ENCODE peak calls at places on chromosomes 2 and 18, in seven cellular contexts. M is spleen, H is HCT116, G is gastrocnemius medialis, C is prostate gland, R is heart left ventricle, Q is K562. L is an unnamed sample. For H3K4me1, the result is how much of the 10 kb centered on the place peaks cover.

GRCh38 chr2:228048838-228049490 is 132.5 kb downstream of the SPHKAP start:
- DNase-seq in M (no peak), H (peak), G (no peak), C (no peak), R (no peak), Q (peak), L (no peak)

GRCh38 chr18:62412248-62412979 is 87.3 kb downstream of the TNFRSF11A start:
- DNase-seq in M (no peak), H (no peak), G (no peak), C (no peak), R (no peak), Q (no peak), L (no peak)

GRCh38 chr2:11764920-11765319 is 18.5 kb downstream of the LPIN1 start:
- DNase-seq in M (no peak), H (no peak), G (no peak), C (no peak), R (no peak), Q (no peak), L (no peak)

GRCh38 chr2:37623971-37624897 is 47.2 kb downstream of the CDC42EP3 start:
- DNase-seq in M (no peak), H (no peak), G (no peak), C (no peak), R (no peak), Q (no peak), L (no peak)

GRCh38 chr2:14137643-14138042 is 494.9 kb upstream of the LRATD1 start:
- DNase-seq in M (no peak), H (no peak), G (no peak), C (no peak), R (no peak), Q (no peak), L (no peak)

GRCh38 chr18:13536578-13536977 is 189.8 kb downstream of the FAM210A start:
- DNase-seq in M (no peak), H (no peak), G (no peak), C (no peak), R (no peak), Q (no peak), L (no peak)

GRCh38 chr2:219109468-219109867 is 48.7 kb upstream of the IHH start:
- DNase-seq in M (no peak), H (no peak), G (no peak), C (peak), R (no peak), Q (no peak), L (peak)

GRCh38 chr2:99608092-99608491 is 118.3 kb upstream of the REV1 start:
- DNase-seq in M (no peak), H (no peak), G (no peak), C (no peak), R (no peak), Q (no peak), L (no peak)

GRCh38 chr2:185510060-185510459 is 228.5 kb upstream of the FSIP2 start:
- DNase-seq in M (no peak), H (no peak), G (no peak), C (no peak), R (no peak), Q (no peak), L (no peak)

GRCh38 chr18:63319383-63320040 is at the start of gene BCL2:
- DNase-seq in M (no peak), H (no peak), G (no peak), C (peak), R (no peak), Q (no peak), L (no peak)

GRCh38 chr18:75496151-75496550 is 68.6 kb upstream of the SMIM21 start:
- DNase-seq in M (no peak), H (no peak), G (no peak), C (no peak), R (no peak), Q (no peak), L (no peak)

GRCh38 chr2:239169311-239170048 is 231.3 kb downstream of the HDAC4 start:
- DNase-seq in M (peak), H (no peak), G (peak), C (no peak), R (peak), Q (no peak), L (peak)

GRCh38 chr2:231124833-231125232 is at the start of gene HTR2B:
- DNase-seq in M (no peak), H (no peak), G (no peak), C (no peak), R (no peak), Q (no peak), L (no peak)

GRCh38 chr2:43246641-43247040 is 20.2 kb upstream of the ZFP36L2 start:
- DNase-seq in M (no peak), H (no peak), G (no peak), C (no peak), R (no peak), Q (no peak), L (no peak)

GRCh38 chr2:238701066-238701906 is 146.6 kb upstream of the TWIST2 start:
- DNase-seq in M (no peak), H (no peak), G (no peak), C (no peak), R (no peak), Q (no peak), L (no peak)

GRCh38 chr18:58882039-58882438 is 17.4 kb downstream of the ZNF532 start:
- DNase-seq in M (no peak), H (no peak), G (no peak), C (no peak), R (no peak), Q (no peak), L (no peak)

GRCh38 chr2:110980613-110981062 is 140.1 kb upstream of the BCL2L11 start:
- DNase-seq in M (no peak), H (no peak), G (no peak), C (no peak), R (no peak), Q (no peak), L (no peak)

GRCh38 chr18:62784338-62784965 is 69.1 kb downstream of the PHLPP1 start:
- DNase-seq in M (no peak), H (no peak), G (no peak), C (no peak), R (no peak), Q (no peak), L (no peak)

GRCh38 chr2:127523269-127523930 is 2.9 kb downstream of the IWS1 start:
- DNase-seq in M (no peak), H (no peak), G (no peak), C (no peak), R (no peak), Q (no peak), L (no peak)
- TF ChIP-seq POLR2A in M (no peak), H (no peak), G (no peak), C (no peak), R (no peak), Q (no peak), L (no peak)

GRCh38 chr2:157172866-157173578 is 84.5 kb upstream of the GALNT5 start:
- DNase-seq in M (no peak), H (no peak), G (no peak), C (no peak), R (no peak), Q (no peak), L (no peak)
- H3K4me1 ChIP-seq in M (under half), H (under half), G (under half), C (under half), R (under half), Q (under half), L (under half)

DNA sequence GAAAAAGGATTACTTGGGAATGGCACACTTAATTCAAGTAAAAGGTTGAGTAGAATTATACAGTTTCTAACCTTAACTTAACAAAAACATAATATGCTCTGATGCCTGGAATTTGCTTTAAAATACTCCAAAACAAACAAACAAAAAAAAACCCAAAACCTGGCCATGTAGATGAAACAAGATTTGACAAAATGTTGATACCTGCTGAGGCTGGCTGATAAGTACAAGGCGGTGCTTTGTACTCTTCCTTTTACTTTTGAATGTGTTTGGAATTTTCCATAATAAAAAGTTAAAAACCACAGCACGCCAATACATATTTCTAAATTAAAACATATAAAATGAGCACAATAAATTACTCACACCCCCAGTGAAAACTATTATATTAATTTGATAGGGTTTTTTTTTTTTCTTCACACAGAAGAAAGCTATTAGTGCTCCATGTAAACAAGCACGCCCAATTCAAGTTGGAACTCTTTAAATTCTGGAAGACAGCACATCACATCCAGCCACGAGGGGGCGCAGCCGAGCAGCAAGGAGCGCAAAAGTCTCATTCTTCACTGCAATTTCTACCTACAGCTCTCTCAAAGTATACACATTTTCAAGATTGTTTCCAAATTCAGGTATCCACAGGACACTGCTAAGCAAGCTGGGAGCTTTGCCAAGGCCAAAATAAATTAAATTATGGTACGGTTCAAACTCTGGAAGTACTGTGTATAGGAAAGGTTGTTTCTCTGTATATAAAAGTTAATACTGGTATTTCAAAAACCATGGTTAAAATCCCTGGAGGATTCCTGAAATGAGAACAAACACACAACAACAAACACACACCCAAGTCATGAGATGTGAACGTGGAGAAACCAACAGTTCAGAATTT is 7.5 kb downstream of the SERTAD2 start:
- DNase-seq in M (peak), H (peak), G (peak), C (peak), R (peak), Q (no peak), L (peak)
- H3K4me3 ChIP-seq in M (no peak), H (peak), G (peak), C (no peak), R (peak), Q (no peak), L (no peak)

DNA sequence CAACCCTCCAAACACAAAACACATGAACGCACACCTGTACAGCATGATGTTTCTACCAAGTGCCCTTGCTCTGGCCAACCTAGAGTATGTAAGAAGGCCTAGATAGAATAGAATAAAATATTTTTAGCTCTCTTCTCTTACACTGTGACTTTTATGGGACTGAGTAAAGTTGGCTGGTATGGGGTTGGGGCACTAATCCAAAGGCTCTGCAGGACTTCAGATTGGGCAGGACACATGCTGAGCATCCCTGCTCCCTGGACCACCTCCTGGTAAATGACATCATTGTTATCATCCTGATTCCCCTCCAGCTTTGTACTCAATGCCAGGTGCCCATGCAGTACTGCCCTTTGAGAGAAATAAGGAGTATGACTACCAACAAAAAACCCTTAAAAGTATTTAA is 322.2 kb downstream of the SLC8A1 start:
- DNase-seq in M (no peak), H (no peak), G (no peak), C (no peak), R (peak), Q (no peak), L (no peak)
- TF ChIP-seq POLR2A in M (no peak), H (no peak), G (no peak), C (no peak), R (no peak), Q (no peak), L (no peak)

DNA sequence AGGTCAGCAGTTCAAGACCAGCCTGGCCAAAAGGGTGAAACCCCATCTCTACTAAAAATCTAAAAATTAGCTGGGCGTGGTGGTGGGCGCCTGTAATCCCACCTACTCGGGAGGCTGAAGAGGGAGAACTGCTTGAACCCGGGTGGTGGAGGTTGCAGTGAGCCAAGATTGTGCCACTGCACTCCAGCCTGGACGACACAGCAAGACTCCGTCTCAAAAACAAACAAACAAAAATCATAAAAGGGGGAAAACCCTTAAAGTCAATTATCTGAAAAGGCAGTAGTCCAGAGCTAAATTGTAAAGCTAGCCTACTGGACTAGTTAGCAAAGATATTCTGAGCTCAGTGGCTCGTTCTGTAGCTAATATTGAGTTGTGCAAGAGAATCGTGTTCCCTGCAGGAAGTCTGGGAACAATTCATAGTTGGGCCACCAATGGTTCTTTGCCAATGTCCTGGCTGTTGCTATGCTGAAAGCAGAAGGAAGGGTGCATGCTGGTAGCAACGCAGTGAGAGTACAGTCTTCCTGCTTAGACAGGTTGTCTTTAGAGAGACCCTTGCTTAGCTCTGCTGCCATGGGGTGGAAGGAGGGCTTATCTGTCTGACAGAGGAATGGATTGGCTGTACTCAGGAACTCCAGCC is 4.3 kb downstream of the TGOLN2 start:
- DNase-seq in M (no peak), H (no peak), G (no peak), C (no peak), R (no peak), Q (no peak), L (no peak)
- H3K4me1 ChIP-seq in M (half or more), H (under half), G (under half), C (under half), R (under half), Q (under half), L (under half)

DNA sequence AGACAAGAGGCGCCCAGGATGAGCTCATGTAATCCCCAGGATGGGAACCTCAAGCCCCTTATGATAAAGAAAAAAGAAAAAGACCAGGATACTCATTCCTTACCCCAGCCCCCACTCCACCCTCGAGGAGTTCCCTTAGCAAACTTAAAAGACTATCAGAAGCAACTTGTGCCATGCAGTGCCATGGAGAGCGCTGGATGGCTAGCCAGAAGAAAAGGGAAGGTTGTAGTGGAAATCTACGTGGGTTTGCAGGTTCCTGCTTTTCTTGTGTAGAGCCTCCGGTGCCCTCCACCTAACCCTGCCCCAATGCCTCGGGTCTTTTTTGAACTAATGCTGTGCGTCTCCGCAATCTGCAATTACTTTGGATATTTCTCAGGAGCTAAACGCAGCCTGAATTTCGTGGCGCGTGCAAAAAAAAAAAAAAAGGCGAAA is 16.2 kb upstream of the BCL11A start:
- DNase-seq in M (no peak), H (no peak), G (no peak), C (no peak), R (no peak), Q (no peak), L (no peak)
- H3K4me3 ChIP-seq in M (peak), H (no peak), G (no peak), C (no peak), R (no peak), Q (no peak), L (peak)

GRCh38 chr2:96802281-96802595 is 13.8 kb upstream of the CNNM3 start:
- DNase-seq in M (peak), H (no peak), G (no peak), C (no peak), R (no peak), Q (no peak), L (peak)
- TF ChIP-seq POLR2A in M (no peak), H (no peak), G (no peak), C (no peak), R (no peak), Q (no peak), L (no peak)

GRCh38 chr18:23882616-23883276 is 131.8 kb upstream of the TTC39C start:
- DNase-seq in M (no peak), H (no peak), G (no peak), C (no peak), R (no peak), Q (no peak), L (no peak)
- H3K4me1 ChIP-seq in M (under half), H (under half), G (under half), C (under half), R (under half), Q (under half), L (under half)

GRCh38 chr2:47805850-47806249 is 22.9 kb downstream of the MSH6 start:
- DNase-seq in M (no peak), H (no peak), G (no peak), C (no peak), R (no peak), Q (no peak), L (no peak)

GRCh38 chr2:47799210-47799609 is 16.3 kb downstream of the MSH6 start:
- DNase-seq in M (no peak), H (no peak), G (no peak), C (no peak), R (no peak), Q (no peak), L (no peak)

GRCh38 chr2:47803363-47803762 is 20.4 kb downstream of the MSH6 start:
- DNase-seq in M (no peak), H (no peak), G (no peak), C (no peak), R (no peak), Q (no peak), L (no peak)

GRCh38 chr2:47801118-47801517 is 18.2 kb downstream of the MSH6 start:
- DNase-seq in M (no peak), H (no peak), G (no peak), C (no peak), R (no peak), Q (no peak), L (no peak)

DNA sequence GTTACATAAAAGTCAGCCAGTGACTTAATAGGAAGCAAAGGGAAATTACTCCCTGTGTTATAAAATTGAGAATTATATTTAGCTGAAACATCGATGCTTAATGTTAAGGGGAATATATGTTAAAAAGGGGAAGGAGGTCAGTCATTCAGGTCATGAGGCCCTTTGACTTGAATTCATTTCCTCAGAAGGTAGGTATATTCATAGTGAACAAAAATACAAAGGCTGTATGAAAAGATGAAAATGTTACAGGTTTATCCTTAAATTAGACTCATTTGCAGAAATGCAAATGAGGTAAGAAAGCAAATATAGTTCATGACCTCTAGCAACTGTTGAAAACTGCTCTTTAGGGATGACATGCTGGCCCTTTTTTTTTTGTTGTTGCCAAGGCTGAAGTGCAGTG is 20.8 kb downstream of the MSH6 start:
- DNase-seq in M (no peak), H (no peak), G (no peak), C (no peak), R (no peak), Q (no peak), L (no peak)
- H3K4me3 ChIP-seq in M (no peak), H (no peak), G (no peak), C (no peak), R (no peak), Q (no peak), L (no peak)

GRCh38 chr2:214808961-214809750 is at the start of gene BARD1:
- DNase-seq in M (peak), H (peak), G (peak), C (peak), R (peak), Q (peak), L (peak)

GRCh38 chr2:214808481-214808931 is 977 bp downstream of the BARD1 start:
- DNase-seq in M (no peak), H (no peak), G (no peak), C (no peak), R (no peak), Q (no peak), L (no peak)

GRCh38 chr2:214810670-214811069 is 1.2 kb upstream of the BARD1 start:
- DNase-seq in M (peak), H (no peak), G (no peak), C (peak), R (no peak), Q (peak), L (no peak)

DNA sequence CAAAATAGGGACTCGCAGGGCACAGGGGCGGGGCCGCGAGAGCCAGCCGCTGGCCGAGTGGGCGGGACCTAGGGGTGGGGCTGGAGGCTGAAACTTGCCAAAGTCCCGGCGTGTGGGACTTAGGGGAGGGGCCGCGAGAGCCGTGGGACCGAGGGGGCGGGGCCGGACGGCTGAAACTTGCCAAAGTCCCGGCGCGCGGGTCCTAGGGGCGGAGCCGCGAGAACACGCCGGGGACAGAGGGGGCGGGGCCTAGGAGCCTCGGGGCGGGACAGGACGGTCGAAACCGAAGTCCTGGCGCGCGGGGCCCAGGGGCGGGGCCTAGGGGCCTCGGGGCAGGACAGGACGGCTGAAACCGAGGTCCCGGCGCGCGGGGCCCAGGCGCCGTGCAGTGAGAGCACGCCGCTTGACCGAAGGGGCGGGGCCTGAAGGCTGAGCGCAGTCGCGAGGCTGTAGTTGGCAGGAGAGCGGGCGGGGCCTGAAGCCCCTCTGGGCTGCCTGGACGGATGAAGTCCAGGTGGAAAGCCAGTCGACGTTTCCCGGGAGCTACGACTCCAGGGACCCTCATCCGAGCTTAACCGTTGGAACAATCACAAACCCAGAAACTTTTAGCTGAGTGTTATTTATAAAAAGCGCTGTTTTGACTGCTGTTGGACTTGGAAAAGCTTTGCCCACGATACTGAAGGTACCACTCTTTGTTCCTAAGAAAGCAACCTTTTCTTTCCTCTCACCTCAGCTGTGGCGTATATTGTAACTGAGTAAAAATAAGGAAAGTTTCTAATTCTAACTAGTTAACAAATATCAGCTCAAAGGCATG is 475 bp upstream of the BARD1 start:
- DNase-seq in M (peak), H (peak), G (peak), C (peak), R (peak), Q (peak), L (peak)
- TF ChIP-seq POLR2A in M (no peak), H (no peak), G (no peak), C (peak), R (peak), Q (peak), L (no peak)